ENCODE peak calls at places on chromosomes 7 and 10, in four cellular contexts. F is A549, T is endodermal cell, S is SJSA1. V is an unnamed sample.

GRCh38 chr10:927131-927530 is 4.4 kb downstream of the LARP4B start:
- DNase-seq in F (no peak), T (peak), S (no peak), V (no peak)

GRCh38 chr7:85074-85945 is 107.1 kb upstream of the FAM20C start:
- DNase-seq in F (no peak), T (peak), S (peak), V (no peak)

GRCh38 chr7:42233939-42234338 is 3.1 kb downstream of the GLI3 start:
- DNase-seq in F (no peak), T (no peak), S (no peak), V (no peak)

GRCh38 chr7:18855796-18856195 is 261.6 kb downstream of the TWIST1 start:
- DNase-seq in F (no peak), T (no peak), S (no peak), V (no peak)

GRCh38 chr10:43808136-43808535 is 159.5 kb upstream of the ZNF32 start:
- DNase-seq in F (no peak), T (no peak), S (no peak), V (no peak)

GRCh38 chr10:75497997-75498797 is 66.8 kb downstream of the LRMDA start:
- DNase-seq in F (no peak), T (no peak), S (no peak), V (peak)

GRCh38 chr7:110179037-110179436 is 911.9 kb upstream of the LRRN3 start:
- DNase-seq in F (no peak), T (no peak), S (no peak), V (no peak)

GRCh38 chr7:94580601-94581000 is 71.0 kb downstream of the CASD1 start:
- DNase-seq in F (peak), T (no peak), S (no peak), V (no peak)

GRCh38 chr10:6748981-6749630 is 169.0 kb upstream of the PRKCQ start:
- DNase-seq in F (no peak), T (no peak), S (no peak), V (no peak)

GRCh38 chr7:47896809-47897423 is 51.4 kb downstream of the PKD1L1 start:
- DNase-seq in F (no peak), T (peak), S (no peak), V (peak)

GRCh38 chr10:95818663-95819062 is 62.7 kb downstream of the ENTPD1 start:
- DNase-seq in F (no peak), T (no peak), S (peak), V (no peak)

GRCh38 chr7:99794585-99795502 is 10.9 kb upstream of the CYP3A4 start:
- DNase-seq in F (peak), T (no peak), S (no peak), V (no peak)

DNA sequence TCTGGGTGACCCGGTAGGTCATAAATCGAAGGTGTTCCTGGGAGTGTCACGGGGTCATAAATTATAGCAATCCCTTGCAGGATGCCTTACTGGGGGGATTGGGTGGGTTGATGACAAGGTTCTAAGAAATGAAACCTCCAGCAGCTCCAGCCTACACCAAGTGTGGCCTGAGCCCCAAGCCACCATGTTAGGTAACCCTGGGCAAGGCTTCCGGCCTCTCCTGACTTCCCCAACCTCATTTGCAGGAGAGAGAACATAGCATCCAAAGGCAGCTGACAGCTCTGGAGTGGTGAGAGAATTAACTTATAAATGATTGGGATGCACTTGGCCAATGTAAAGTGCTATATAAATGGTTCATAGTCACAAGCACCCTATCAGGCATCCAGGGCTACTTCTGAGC is 52.8 kb upstream of the TMEM273 start:
- DNase-seq in F (no peak), T (no peak), S (no peak), V (no peak)
- H3K4me3 ChIP-seq in F (no peak), T (no peak), S (no peak), V (no peak)

GRCh38 chr7:130356121-130356759 is 11.6 kb downstream of the CPA5 start:
- DNase-seq in F (peak), T (peak), S (peak), V (no peak)
- H3K27ac ChIP-seq in F (peak), T (peak), S (peak), V (no peak)

DNA sequence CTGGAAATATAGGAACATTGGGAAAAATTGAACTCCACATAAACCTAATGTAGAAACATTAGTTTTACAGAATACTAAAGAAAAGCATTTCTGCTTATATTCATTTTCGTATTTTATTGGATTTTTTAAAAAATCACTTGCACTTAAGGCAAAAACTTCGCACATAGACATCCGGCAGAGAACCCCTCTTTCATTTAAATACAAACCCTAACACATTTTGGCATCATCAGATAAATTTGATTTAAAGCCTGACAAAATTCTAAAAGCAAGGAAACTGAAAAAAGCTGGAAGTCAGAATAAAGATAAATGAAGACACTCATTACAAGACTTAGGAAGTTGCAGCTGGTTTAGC is 396 bp upstream of the EXOC4 start:
- DNase-seq in F (no peak), T (no peak), S (no peak), V (no peak)
- H3K4me3 ChIP-seq in F (no peak), T (peak), S (peak), V (no peak)

DNA sequence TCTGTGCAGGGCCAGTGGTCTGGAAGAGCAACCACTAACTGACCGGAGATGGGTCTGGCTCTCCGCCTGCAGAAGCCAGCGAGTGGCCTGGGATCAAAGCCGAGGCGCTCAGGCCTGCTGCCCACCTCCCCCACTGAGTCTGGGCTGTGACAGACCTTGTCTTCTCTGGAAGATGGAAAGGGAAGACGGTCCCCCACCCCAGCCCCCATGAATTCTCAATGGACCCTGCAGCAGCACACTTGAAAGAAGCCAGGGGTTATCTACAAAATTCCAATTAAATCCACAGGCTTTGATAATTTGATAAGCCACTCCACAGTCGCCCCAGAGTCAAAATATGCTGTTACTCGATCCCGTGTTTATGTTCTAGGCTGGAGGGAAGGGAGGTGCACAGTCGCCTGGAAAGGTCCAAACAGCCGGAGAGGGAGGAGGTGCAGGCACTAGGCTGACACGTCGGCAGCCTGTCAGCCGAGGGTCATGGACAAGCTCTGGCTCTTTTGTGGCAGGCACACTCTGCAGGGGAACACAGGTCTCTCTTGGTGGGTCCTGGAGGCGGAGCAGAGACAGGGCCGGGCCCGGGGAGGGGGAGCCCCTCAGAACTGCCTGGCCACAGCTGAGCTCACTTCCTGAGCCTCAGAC is 134.9 kb downstream of the SH3PXD2A start:
- DNase-seq in F (no peak), T (no peak), S (no peak), V (no peak)
- H3K27ac ChIP-seq in F (no peak), T (no peak), S (no peak), V (no peak)

GRCh38 chr10:4477664-4478063 is 348.3 kb upstream of the AKR1E2 start:
- DNase-seq in F (no peak), T (no peak), S (no peak), V (no peak)
- H3K4me3 ChIP-seq in F (no peak), T (no peak), S (no peak), V (no peak)

DNA sequence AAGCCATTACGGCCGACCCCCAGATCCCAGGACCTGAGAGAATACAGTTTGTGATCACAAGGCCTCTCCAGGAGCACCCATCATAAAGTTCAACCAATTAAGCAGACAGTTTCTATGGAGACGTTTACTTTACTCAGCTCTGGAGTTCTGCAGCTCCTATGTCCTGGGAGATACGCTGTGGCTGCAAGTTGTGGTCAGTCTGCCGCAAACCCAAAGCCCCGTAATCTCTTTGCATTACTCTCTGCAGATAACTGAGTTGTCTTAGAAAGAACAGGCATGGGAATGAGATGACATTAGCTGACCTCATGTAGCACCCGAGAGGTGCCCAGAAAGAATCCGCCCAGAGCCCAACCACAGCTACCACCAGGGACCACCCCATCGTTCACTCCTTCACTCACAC is 305.1 kb downstream of the FGFR2 start:
- DNase-seq in F (no peak), T (no peak), S (no peak), V (no peak)
- H3K27ac ChIP-seq in F (no peak), T (no peak), S (no peak), V (no peak)

GRCh38 chr7:64883113-64883905 is 19.8 kb upstream of the ZNF273 start:
- DNase-seq in F (no peak), T (peak), S (peak), V (no peak)
- H3K4me3 ChIP-seq in F (no peak), T (no peak), S (no peak), V (no peak)

DNA sequence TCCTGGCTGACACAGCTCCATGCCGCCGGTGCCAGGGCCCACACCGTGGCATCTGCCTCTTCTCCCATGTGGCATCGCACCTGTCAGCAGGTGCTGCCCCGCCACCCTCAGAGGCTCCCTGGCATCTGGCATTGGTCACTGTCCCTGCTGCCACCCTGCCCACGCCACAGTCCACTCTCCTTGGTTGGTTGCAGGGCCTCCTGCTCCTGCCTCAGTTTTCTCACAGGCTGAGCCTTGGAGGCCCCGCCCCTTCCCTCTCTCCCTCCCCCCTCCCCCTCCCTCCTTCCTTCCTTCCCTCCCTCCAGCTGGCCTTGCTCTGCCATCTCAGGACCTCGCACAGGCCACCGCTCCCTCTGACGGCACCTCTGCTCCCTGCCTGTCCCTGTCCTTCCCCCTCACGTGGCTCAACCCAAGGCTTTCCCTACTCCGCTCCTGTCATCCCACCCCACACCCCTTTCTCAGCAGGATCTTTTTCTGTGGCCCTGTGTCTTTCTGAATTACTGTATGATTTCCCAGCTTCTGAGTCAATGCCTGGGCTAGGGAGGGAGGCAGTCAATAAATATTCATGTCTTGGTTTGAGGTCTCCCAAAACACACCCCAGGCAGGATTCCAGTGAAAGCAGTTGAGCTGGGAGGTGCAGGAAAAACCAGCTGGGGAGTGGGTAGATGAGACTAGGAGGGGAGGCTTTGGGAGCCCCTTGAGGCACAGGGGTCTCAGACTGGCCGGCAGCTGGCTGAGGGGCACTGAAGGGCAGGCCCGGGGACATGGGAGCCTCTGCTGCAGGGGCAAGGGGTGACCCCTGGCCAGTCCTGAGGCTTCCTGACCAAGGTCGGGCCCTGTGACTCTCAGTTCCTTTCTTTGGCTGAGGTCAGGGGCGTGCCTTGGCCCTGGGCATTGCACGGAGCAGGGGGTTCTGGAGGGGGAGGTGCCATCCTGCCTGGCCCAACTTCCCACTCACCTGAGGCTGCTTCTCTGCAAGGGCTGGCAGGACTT is 87.6 kb downstream of the INPP5A start:
- DNase-seq in F (no peak), T (peak), S (no peak), V (no peak)
- H3K27ac ChIP-seq in F (no peak), T (no peak), S (no peak), V (no peak)

GRCh38 chr10:101831169-101831811 is 12.3 kb downstream of the KCNIP2 start:
- DNase-seq in F (no peak), T (no peak), S (no peak), V (no peak)
- H3K4me3 ChIP-seq in F (peak), T (peak), S (peak), V (no peak)

V was measured in WERI-Rb-1.